ENCODE peak calls at places on chromosomes 13 and 19, in four cellular contexts. A is psoas muscle, B is neuronal stem cell, W is PC-3. F is an unnamed sample.

GRCh38 chr19:38248421-38248820 is 7.8 kb downstream of the PPP1R14A start:
- DNase-seq in A (no peak), B (no peak), W (no peak), F (no peak)

GRCh38 chr13:88461272-88462009 is 790.3 kb downstream of the SLITRK5 start:
- DNase-seq in W (no peak), B (no peak), A (no peak), F (no peak)

GRCh38 chr19:32605544-32605943 is 24.6 kb downstream of the PDCD5 start:
- DNase-seq in A (no peak), W (no peak), B (no peak), F (no peak)

GRCh38 chr19:38039966-38040365 is 133.0 kb downstream of the SIPA1L3 start:
- DNase-seq in B (no peak), W (peak), A (no peak), F (no peak)

GRCh38 chr13:49214917-49215376 is 5.2 kb upstream of the MLNR start:
- DNase-seq in W (peak), A (no peak), B (no peak), F (no peak)

GRCh38 chr19:42051166-42052115 is 18.6 kb downstream of the GRIK5 start:
- DNase-seq in W (peak), B (no peak), A (no peak), F (no peak)

GRCh38 chr13:71249031-71249430 is 618.0 kb downstream of the DACH1 start:
- DNase-seq in B (no peak), W (peak), A (no peak), F (no peak)

GRCh38 chr13:20161275-20161950 is 561 bp upstream of the GJA3 start:
- DNase-seq in B (no peak), W (no peak), A (no peak), F (no peak)

GRCh38 chr13:24693862-24694471 is 13.8 kb downstream of the ATP12A start:
- DNase-seq in B (peak), A (peak), W (peak), F (peak)

GRCh38 chr13:21022694-21023325 is 38.6 kb downstream of the LATS2 start:
- DNase-seq in A (no peak), B (no peak), W (no peak), F (no peak)

GRCh38 chr13:101916108-101916757 is 463.8 kb downstream of the ITGBL1 start:
- DNase-seq in W (no peak), A (no peak), B (peak), F (no peak)

GRCh38 chr19:3520166-3521103 is 14.3 kb downstream of the FZR1 start:
- DNase-seq in A (no peak), B (no peak), W (no peak), F (no peak)

GRCh38 chr13:90447034-90447734 is 900.3 kb upstream of the MIR17HG start:
- DNase-seq in A (no peak), B (no peak), W (peak), F (no peak)

GRCh38 chr13:66886248-66886647 is 343.9 kb downstream of the PCDH9 start:
- DNase-seq in B (no peak), W (no peak), A (no peak), F (no peak)

GRCh38 chr19:6071840-6072239 is 38.5 kb downstream of the RFX2 start:
- DNase-seq in W (no peak), B (no peak), A (no peak), F (no peak)

GRCh38 chr13:28449826-28450773 is 44.8 kb downstream of the FLT1 start:
- DNase-seq in B (no peak), W (peak), A (no peak), F (no peak)

GRCh38 chr13:43136940-43137574 is 113.7 kb downstream of the DNAJC15 start:
- DNase-seq in W (no peak), B (no peak), A (no peak), F (no peak)

GRCh38 chr19:43290568-43291359 is 21.4 kb upstream of the PSG9 start:
- DNase-seq in W (no peak), B (peak), A (no peak), F (no peak)

GRCh38 chr13:29654807-29655547 is 59.5 kb upstream of the SLC7A1 start:
- DNase-seq in B (no peak), W (peak), A (no peak), F (no peak)

GRCh38 chr13:80399340-80400163 is 58.6 kb upstream of the SPRY2 start:
- DNase-seq in B (no peak), W (peak), A (no peak), F (no peak)

GRCh38 chr13:94323746-94324408 is 155.6 kb downstream of the DCT start:
- DNase-seq in A (no peak), B (no peak), W (no peak), F (no peak)

GRCh38 chr13:76223999-76224398 is 587.9 kb downstream of the LMO7 start:
- DNase-seq in A (no peak), B (no peak), W (no peak), F (no peak)

GRCh38 chr13:102461302-102461701 is 59.5 kb upstream of the FGF14 start:
- DNase-seq in B (no peak), W (no peak), A (no peak), F (no peak)

GRCh38 chr13:21079761-21080730 is 18.7 kb upstream of the LATS2 start:
- DNase-seq in B (no peak), W (peak), A (no peak), F (no peak)

GRCh38 chr19:35011091-35011689 is 11.1 kb downstream of the GRAMD1A start:
- DNase-seq in A (no peak), B (no peak), W (no peak), F (no peak)

GRCh38 chr19:3687774-3688706 is 12.2 kb downstream of the PIP5K1C start:
- DNase-seq in B (no peak), A (no peak), W (no peak), F (no peak)

GRCh38 chr19:33294058-33294798 is 8.1 kb downstream of the CEBPA start:
- DNase-seq in B (no peak), W (no peak), A (peak), F (no peak)

DNA sequence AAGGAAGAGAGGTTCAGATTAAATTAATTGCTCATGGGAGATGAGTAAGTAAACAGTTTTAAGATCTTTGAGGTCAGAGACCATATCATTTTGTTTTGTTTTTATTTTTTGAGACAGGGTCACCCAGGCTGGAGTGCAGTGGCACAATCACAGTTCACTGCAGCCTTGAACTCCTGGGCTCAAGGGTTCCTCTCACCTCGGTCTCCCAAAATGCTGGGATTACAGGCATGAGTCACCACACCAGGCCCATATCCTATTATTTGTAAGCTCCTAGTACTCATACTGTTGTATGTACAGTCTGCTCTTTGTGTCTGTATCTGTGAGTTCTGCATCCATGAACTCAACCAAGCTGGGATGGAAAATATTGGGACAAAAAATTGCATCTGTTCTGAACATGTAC is 6.0 kb upstream of the RASL11A start:
- DNase-seq in W (no peak), A (no peak), B (no peak), F (no peak)
- H3K27ac ChIP-seq in W (no peak), A (no peak), B (no peak), F (peak)

GRCh38 chr13:40665061-40665753 is 1.2 kb downstream of the FOXO1 start:
- DNase-seq in B (peak), A (peak), W (peak), F (no peak)

GRCh38 chr13:40664100-40665060 is 2.1 kb downstream of the FOXO1 start:
- DNase-seq in W (peak), B (peak), A (peak), F (peak)

GRCh38 chr13:40660270-40660669 is 6.2 kb downstream of the FOXO1 start:
- DNase-seq in A (no peak), W (no peak), B (no peak), F (no peak)

GRCh38 chr13:40660692-40661091 is 5.7 kb downstream of the FOXO1 start:
- DNase-seq in W (no peak), A (no peak), B (no peak), F (no peak)

DNA sequence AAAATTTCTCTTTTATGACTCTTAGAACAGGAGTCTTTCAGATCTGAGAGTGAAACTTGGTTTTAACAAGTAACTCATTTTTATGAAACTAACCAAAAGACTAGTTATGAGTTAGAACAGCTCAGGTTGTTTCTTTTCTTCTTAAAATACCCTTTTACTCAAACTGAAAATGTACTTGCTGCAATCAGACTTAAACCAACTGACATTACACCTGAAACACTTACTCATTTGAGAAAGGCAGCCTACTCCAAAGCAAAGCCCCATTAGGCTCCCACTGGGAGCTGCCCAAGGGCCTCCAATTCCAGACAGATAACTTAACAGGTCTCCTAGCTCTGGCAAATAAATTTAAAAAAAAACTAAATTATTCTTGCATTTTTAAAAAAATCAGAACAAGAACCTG is 3.6 kb downstream of the FOXO1 start:
- DNase-seq in W (no peak), A (no peak), B (no peak), F (no peak)
- H3K27ac ChIP-seq in W (no peak), A (peak), B (no peak), F (no peak)

DNA sequence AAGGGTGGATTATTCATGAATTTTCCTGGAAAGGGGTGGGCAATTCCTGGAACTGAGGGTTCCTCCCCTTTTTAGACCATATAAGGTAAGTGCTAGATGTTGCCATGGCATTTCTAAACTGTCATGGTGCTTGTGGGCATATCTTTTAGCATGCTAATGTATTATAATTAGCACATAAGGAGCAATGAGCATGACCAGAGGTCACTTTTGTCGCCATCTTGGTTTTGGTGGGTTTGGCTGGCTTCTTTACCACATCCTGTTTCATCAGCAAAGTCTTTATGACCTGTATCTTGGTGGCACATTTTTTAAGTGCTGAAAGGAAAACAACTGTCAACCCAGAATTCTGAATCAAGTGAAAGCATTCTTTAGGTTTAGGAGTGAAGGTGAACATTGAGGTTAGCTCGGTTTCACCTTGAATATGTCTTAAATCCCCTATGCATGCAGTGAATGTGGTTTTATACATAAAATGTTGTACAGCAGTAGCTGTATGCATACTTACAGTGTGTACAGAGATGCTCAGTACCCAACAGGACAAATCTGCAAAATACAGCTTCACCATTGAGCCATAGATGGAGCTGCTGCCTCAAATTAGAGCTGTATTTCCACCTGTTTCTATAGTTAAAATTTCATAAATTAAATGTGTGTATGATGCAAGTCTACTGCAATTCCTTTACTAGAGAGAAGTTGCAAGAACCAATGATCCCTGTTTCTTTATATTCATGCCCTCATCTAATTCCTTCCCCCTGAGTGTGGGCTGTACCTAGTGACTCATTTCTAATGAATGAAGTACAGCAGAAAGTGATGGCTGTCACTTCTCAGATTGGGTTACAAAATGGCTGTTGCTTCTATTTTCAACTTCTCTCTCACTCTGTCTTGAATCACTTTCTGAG is 25.3 kb upstream of the IGSF23 start:
- DNase-seq in B (no peak), A (no peak), W (peak), F (no peak)
- H3K27ac ChIP-seq in B (no peak), A (peak), W (peak), F (no peak)

GRCh38 chr13:46665630-46666482 is 112.9 kb downstream of the LRCH1 start:
- DNase-seq in W (peak), A (no peak), B (no peak), F (no peak)

GRCh38 chr13:46664195-46664594 is 111.2 kb downstream of the LRCH1 start:
- DNase-seq in A (no peak), W (no peak), B (no peak), F (no peak)

GRCh38 chr13:46666727-46667456 is 113.9 kb downstream of the LRCH1 start:
- DNase-seq in W (no peak), A (no peak), B (no peak), F (no peak)

GRCh38 chr13:46663644-46664043 is 110.7 kb downstream of the LRCH1 start:
- DNase-seq in B (no peak), A (no peak), W (peak), F (no peak)

DNA sequence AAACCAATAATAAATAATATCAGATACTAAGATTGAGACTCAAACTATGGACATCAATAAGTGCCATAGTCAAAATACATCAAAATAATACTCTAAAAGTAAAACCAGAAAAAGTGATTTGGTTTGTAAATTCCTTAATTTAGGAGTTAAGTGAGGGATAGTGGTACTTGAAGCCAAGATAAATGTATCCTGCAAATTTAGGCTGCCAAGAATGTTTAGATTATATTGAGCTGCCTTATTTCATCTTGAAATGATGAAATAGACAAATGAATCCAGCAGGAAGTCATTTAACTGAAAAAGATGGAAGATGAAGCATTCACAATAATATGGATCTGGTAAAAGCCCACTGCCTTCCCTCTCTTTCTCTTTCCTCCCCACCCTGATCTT is 112.3 kb downstream of the LRCH1 start:
- DNase-seq in B (no peak), W (no peak), A (no peak), F (no peak)
- H3K27ac ChIP-seq in B (no peak), W (peak), A (no peak), F (no peak)

DNA sequence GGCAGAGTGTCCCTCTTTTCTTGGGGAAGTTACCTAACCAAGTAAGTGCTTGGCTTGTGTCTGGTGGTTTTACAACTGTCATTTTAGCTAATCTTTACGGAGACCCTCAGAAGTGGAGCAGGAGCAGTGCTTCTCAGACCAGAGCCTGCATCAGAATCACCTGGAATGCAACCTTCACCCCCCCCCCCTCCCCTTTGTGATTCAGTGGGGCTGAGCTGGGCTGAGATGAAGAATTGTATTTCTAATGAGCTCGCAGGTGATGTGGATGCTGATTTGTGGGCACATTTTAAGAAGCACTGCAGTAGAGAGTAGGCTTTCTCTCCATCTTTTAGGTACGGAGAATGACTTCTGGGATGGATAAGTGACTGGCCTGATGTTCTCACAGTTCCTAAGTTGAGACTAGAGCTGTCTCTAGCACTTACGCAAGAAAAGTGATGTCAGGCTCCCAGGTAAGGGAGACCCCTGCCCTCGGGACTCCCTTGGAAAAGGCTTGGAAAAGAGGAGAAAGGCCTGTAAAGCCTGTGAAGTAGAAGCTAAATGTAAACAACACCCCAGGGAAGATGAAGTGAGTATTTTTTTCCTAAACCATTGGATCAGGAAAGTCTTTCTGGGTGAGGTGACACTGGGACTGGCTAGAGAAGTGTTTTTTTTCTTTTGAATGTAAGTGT is 23.3 kb upstream of the RNF113B start:
- DNase-seq in B (no peak), A (no peak), W (no peak), F (no peak)
- H3K27ac ChIP-seq in B (no peak), A (no peak), W (no peak), F (no peak)

GRCh38 chr19:2150794-2151338 is 500 bp downstream of the AP3D1 start:
- DNase-seq in W (no peak), A (peak), B (no peak), F (no peak)
- H3K27ac ChIP-seq in W (peak), A (peak), B (no peak), F (peak)

GRCh38 chr13:33096886-33097610 is 80.8 kb downstream of the KL start:
- DNase-seq in A (no peak), W (no peak), B (no peak), F (no peak)

GRCh38 chr13:33100876-33101275 is 84.7 kb downstream of the KL start:
- DNase-seq in B (no peak), W (no peak), A (no peak), F (no peak)

GRCh38 chr13:33099860-33100259 is 83.6 kb downstream of the KL start:
- DNase-seq in A (no peak), B (no peak), W (no peak), F (no peak)

GRCh38 chr13:33105387-33106005 is 89.3 kb downstream of the KL start:
- DNase-seq in W (no peak), A (peak), B (no peak), F (no peak)

DNA sequence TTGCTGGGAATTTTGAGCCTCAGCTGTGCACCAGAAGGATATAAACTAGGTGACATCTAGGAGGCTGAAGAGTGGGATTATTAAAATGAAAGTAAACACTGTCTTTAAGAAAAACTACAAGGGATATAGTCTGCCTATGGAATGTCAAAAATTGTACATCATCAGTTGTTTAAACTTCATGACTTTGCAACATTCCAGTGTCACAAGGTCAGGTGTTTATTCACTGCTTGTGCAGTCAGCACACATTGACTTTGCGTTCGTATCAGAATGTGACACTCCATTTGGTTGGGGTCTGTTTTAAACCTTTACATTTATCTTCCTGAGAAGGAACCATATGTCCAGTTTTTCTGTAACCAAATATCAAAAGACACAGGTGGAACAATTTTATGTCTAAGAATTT is 85.6 kb downstream of the KL start:
- DNase-seq in W (no peak), A (no peak), B (no peak), F (no peak)
- H3K27ac ChIP-seq in W (no peak), A (no peak), B (no peak), F (no peak)

F was measured in substantia nigra.